ENCODE peak calls at places on chromosomes 13 and 19, in seven cellular contexts. K is WTC11; S is stimulated activated CD8-positive, alpha-beta memory T cell treated with anti-CD3 and anti-CD28 coated beads, Interleukin-4, amount 100 ng/mL, for 4 hours; B is fibroblast of lung; F is CD4-positive, alpha-beta memory T cell; G is NCI-H69; Z is pulmonary artery endothelial cell. H is an unnamed sample.

GRCh38 chr19:5113633-5114586 is 145.0 kb downstream of the KDM4B start:
- DNase-seq in Z (no peak), K (no peak), F (no peak), S (no peak), B (no peak), G (no peak), H (peak; percentile 66)

GRCh38 chr13:101529419-101529818 is 76.9 kb downstream of the ITGBL1 start:
- DNase-seq in K (no peak), G (peak; percentile 23), S (no peak), Z (no peak), B (peak; percentile 90), F (peak; percentile 1), H (peak; percentile 8)

GRCh38 chr19:33403221-33403972 is 29.9 kb downstream of the CEBPG start:
- DNase-seq in S (no peak), G (no peak), K (no peak), Z (no peak), F (no peak), B (no peak), H (peak; percentile 57)

GRCh38 chr13:52903320-52903719 is 54.9 kb upstream of the PCDH8 start:
- DNase-seq in S (no peak), F (no peak), K (no peak), B (no peak), G (peak; percentile 42), Z (no peak), H (no peak)

GRCh38 chr19:38557205-38557799 is 60.5 kb downstream of the MAP4K1 start:
- DNase-seq in F (peak; percentile 39), K (no peak), B (no peak), G (no peak), Z (no peak), S (peak; percentile 21), H (no peak)

GRCh38 chr13:24274452-24274971 is 34.9 kb upstream of the C1QTNF9 start:
- DNase-seq in B (no peak), Z (no peak), F (peak; percentile 75), G (no peak), S (peak; percentile 50), K (no peak), H (no peak)

GRCh38 chr13:51887441-51887840 is 25.7 kb downstream of the CCDC70 start:
- DNase-seq in S (no peak), G (no peak), Z (no peak), F (no peak), B (peak; percentile 3), K (no peak), H (no peak)

GRCh38 chr13:98549006-98549727 is 27.7 kb downstream of the STK24 start:
- DNase-seq in Z (no peak), F (no peak), S (no peak), B (peak; percentile 89), K (no peak), G (no peak), H (no peak)

GRCh38 chr19:53172892-53173291 is 14.0 kb upstream of the ZNF347 start:
- DNase-seq in K (no peak), S (no peak), G (peak; percentile 56), F (no peak), B (peak; percentile 9), Z (no peak), H (no peak)

GRCh38 chr13:109764045-109764444 is 22.3 kb downstream of the IRS2 start:
- DNase-seq in S (no peak), B (no peak), K (no peak), F (no peak), Z (no peak), G (no peak), H (no peak)

GRCh38 chr19:48745208-48745995 is 1.3 kb downstream of the IZUMO1 start:
- DNase-seq in Z (no peak), K (peak; percentile 70), F (peak; percentile 62), G (peak; percentile 63), B (peak; percentile 56), S (no peak), H (peak; percentile 78)

GRCh38 chr19:3708207-3708931 is at the start of gene TJP3:
- DNase-seq in Z (no peak), G (peak; percentile 65), S (no peak), K (no peak), B (peak; percentile 42), F (no peak), H (peak; percentile 69)

GRCh38 chr19:48480151-48480475 is 10.9 kb downstream of the CYTH2 start:
- DNase-seq in F (peak; percentile 31), S (no peak), G (no peak), B (no peak), Z (no peak), K (peak; percentile 73), H (peak; percentile 65)

GRCh38 chr13:51803422-51804294 is at the start of gene DHRS12:
- DNase-seq in F (peak; percentile 95), Z (no peak), G (peak; percentile 92), S (peak; percentile 72), K (peak; percentile 78), B (peak; percentile 80), H (peak; percentile 94)

H was measured in body of pancreas.